ENCODE peak calls at places on chromosomes 4 and X, in four cellular contexts. V, S, R and M are unnamed samples. For H3K4me1, the result is how much of the 10 kb centered on the place peaks cover.

GRCh38 chr4:19592391-19592790 is 659.3 kb upstream of the SLIT2 start:
- DNase-seq in S (no peak), V (no peak), R (no peak), M (no peak)

GRCh38 chr4:17310269-17310652 is 201.6 kb downstream of the QDPR start:
- DNase-seq in R (no peak), S (no peak), V (no peak), M (no peak)

GRCh38 chr4:155119006-155119405 is 89.4 kb upstream of the NPY2R start:
- DNase-seq in R (no peak), V (no peak), S (no peak), M (no peak)

GRCh38 chrX:104370089-104370488 is 115.4 kb upstream of the ESX1 start:
- DNase-seq in V (no peak), R (no peak), S (no peak), M (peak)

GRCh38 chrX:113260474-113260873 is 419.8 kb upstream of the AMOT start:
- DNase-seq in V (no peak), S (no peak), R (peak), M (no peak)

GRCh38 chrX:95919605-95920004 is 765.0 kb upstream of the DIAPH2 start:
- DNase-seq in R (peak), S (no peak), V (no peak), M (no peak)

GRCh38 chr4:27764526-27764837 is 903.8 kb downstream of the STIM2 start:
- DNase-seq in V (no peak), S (no peak), R (no peak), M (no peak)

GRCh38 chr4:38082424-38083374 is 122.5 kb downstream of the PTTG2 start:
- DNase-seq in V (no peak), S (no peak), R (peak), M (no peak)

GRCh38 chr4:173520921-173521473 is 9.0 kb downstream of the HAND2 start:
- DNase-seq in S (no peak), V (no peak), R (no peak), M (no peak)

GRCh38 chr4:147578057-147578476 is 39.1 kb upstream of the TMEM184C start:
- DNase-seq in R (peak), V (no peak), S (no peak), M (peak)

GRCh38 chr4:76533314-76533713 is 98.3 kb downstream of the SHROOM3 start:
- DNase-seq in R (no peak), V (no peak), S (no peak), M (no peak)

GRCh38 chr4:67915400-67915966 is 31.7 kb upstream of the TMPRSS11D start:
- DNase-seq in S (no peak), R (no peak), V (no peak), M (no peak)

GRCh38 chrX:30530591-30530990 is 47.0 kb downstream of the TASL start:
- DNase-seq in R (no peak), S (no peak), V (no peak), M (no peak)

GRCh38 chr4:92183825-92184224 is 119.9 kb upstream of the GRID2 start:
- DNase-seq in V (no peak), S (no peak), R (no peak), M (no peak)

GRCh38 chr4:168598191-168598590 is 101.3 kb downstream of the PALLD start:
- DNase-seq in S (no peak), R (peak), V (no peak), M (no peak)

GRCh38 chr4:107991945-107992625 is 2.4 kb downstream of the HADH start:
- DNase-seq in S (no peak), R (no peak), V (no peak), M (no peak)
- H3K4me1 ChIP-seq in S (half or more), R (under half), V (under half), M (under half)

GRCh38 chr4:165112258-165113156 is at the start of gene TMEM192:
- DNase-seq in R (peak), S (peak), V (peak), M (peak)
- TF ChIP-seq POLR2A in R (peak), S (no peak), V (peak), M (peak)

GRCh38 chr4:2811830-2812599 is 19.1 kb downstream of the SH3BP2 start:
- DNase-seq in V (peak), S (peak), R (peak), M (peak)

GRCh38 chr4:2812985-2813384 is 20.1 kb downstream of the SH3BP2 start:
- DNase-seq in V (no peak), S (no peak), R (peak), M (no peak)

GRCh38 chr4:2814627-2815026 is 21.7 kb downstream of the SH3BP2 start:
- DNase-seq in S (no peak), V (no peak), R (no peak), M (no peak)

GRCh38 chr4:2813446-2814405 is 20.8 kb downstream of the SH3BP2 start:
- DNase-seq in S (no peak), V (no peak), R (no peak), M (no peak)

DNA sequence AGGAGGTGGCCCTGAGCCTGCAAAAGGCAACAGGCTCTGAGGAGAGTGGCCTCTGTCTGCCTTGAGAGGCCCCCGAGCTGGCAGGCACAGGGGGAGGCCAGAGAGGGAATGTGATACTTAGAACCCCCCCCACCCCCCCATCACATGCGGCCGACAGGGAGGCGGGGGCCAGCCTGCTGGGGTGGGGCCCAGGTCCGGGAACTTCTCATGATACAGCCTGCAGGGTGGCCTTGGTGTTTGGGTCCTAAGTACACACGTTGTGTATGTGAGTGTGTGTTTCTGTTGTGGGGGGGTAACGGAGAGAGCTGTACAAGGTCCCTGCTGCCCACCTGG is 19.7 kb downstream of the SH3BP2 start:
- DNase-seq in V (no peak), R (no peak), S (no peak), M (no peak)
- H3K4me1 ChIP-seq in V (under half), R (under half), S (half or more), M (half or more)

GRCh38 chrX:103063918-103064434 is at the start of gene BEX1:
- DNase-seq in V (no peak), R (no peak), S (no peak), M (peak)
- TF ChIP-seq POLR2A in V (no peak), R (no peak), S (no peak), M (no peak)

DNA sequence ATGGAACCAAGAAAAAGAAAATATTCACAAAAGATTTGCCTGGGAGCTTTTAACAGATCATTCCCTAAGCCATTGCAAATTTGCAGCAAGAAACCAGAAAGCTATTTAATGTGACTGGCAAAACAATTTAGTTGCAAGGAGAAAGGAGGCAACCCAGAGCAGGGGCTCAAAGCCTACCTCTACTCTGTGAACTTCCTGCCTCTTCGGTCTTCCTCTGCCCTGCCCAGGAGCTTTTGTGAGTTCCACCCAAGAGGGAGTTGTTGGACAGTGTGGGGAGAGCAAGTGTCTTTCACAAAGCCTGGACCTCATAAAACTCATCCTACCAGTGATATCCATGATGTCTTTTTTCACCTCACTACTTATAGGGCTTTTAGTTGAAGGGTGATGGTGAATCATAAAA is 107.4 kb downstream of the AFF1 start:
- DNase-seq in S (no peak), R (no peak), V (no peak), M (no peak)
- H3K4me1 ChIP-seq in S (half or more), R (half or more), V (under half), M (half or more)

GRCh38 chrX:54439967-54440871 is at the start of gene TSR2:
- DNase-seq in V (peak), R (peak), S (peak), M (peak)
- TF ChIP-seq POLR2A in V (peak), R (peak), S (no peak), M (no peak)

DNA sequence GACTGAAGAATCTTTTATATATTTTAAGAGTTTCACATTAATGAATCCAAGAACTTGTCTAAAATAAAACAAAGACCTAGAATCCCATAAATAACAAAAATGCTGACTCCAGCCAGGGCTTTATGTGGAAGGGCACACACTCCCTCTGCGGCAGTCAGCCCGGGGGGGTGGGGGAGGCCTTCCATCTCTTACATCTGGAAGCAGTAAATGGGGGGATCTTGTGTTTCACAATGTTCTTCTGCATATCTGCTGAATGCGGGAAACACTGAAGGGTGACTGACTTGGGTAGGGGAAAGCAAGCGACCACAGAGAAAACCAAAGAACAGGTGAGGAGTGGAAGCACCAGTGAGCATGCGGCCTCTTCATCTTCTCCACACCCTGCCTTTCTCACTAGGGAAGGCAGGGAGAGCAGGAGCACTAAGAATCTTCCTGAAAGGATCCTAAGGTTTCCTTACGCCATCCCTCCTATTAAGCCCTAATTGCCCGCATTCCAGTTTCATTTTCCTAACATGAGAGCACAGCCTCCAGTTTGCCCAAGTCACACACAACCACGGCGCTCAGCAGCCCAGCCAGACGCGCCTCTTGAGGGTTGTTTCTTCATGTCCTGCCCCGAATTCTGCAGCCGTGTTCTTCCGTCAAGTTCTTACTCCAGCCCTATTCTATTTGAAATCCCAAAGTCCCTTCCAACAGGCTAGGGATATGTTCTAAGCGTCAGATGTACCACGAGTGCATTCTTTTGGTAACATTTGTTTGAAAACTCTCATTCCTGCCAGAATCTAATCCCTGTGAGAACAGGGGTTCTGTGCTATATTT is 23.4 kb downstream of the ACSL1 start:
- DNase-seq in S (no peak), R (no peak), V (no peak), M (no peak)
- H3K4me1 ChIP-seq in S (under half), R (under half), V (under half), M (under half)

GRCh38 chrX:132216806-132217202 is 2.4 kb downstream of the RAP2C start:
- DNase-seq in S (no peak), R (peak), V (no peak), M (no peak)

GRCh38 chrX:132218100-132218807 is 993 bp downstream of the RAP2C start:
- DNase-seq in S (peak), V (peak), R (peak), M (peak)

GRCh38 chrX:132216283-132216682 is 3.0 kb downstream of the RAP2C start:
- DNase-seq in V (no peak), R (no peak), S (no peak), M (no peak)

GRCh38 chrX:132219343-132219768 is at the start of gene RAP2C:
- DNase-seq in S (peak), R (peak), V (peak), M (peak)

GRCh38 chrX:132217203-132218073 is 1.8 kb downstream of the RAP2C start:
- DNase-seq in R (peak), V (peak), S (peak), M (peak)
- TF ChIP-seq POLR2A in R (no peak), V (peak), S (no peak), M (no peak)